ENCODE peak calls at places on chromosomes 7 and 10, in eight cellular contexts. P is fibroblast of mammary gland; M is Caki2; J is activated T-helper 2 cell treated with anti-CD3 and anti-CD28 coated beads, Interferon-gamma antibody, Interleukin-2, Interleukin-4, amounts not matched to agents 10 μg/mL and 5 μg/mL and 100 μg/mL, durations not matched to agents 14 hours and 24 hours and 36 hours; L is ACHN; W is mucosa of gallbladder; O is cardiac fibroblast; E is stimulated activated CD4-positive, alpha-beta T cell treated with anti-CD3 and anti-CD28 coated beads, Interleukin-2, amount 100 ng/mL, for 24 hours. T is an unnamed sample.

GRCh38 chr7:123154231-123154860 is 45.4 kb downstream of the SLC13A1 start:
- DNase-seq in L (peak; percentile 91), W (peak; percentile 75), E (peak; percentile 40), P (peak; percentile 88), M (peak; percentile 62), O (peak; percentile 95), J (peak; percentile 14), T (no peak)

GRCh38 chr7:134593530-134594392 is 44.9 kb downstream of the AKR1B15 start:
- DNase-seq in M (peak; percentile 90), W (peak; percentile 86), P (peak; percentile 87), L (peak; percentile 38), O (peak; percentile 96), J (no peak), E (no peak), T (no peak)

GRCh38 chr7:130372402-130372801 is 7.9 kb upstream of the CPA1 start:
- DNase-seq in P (no peak), J (no peak), E (no peak), W (no peak), L (no peak), O (no peak), M (no peak), T (no peak)

GRCh38 chr10:46028584-46029570 is 1.5 kb downstream of the NCOA4 start:
- DNase-seq in L (peak; percentile 91), W (peak; percentile 73), P (peak; percentile 80), E (peak; percentile 30), M (peak; percentile 86), O (peak; percentile 80), J (no peak), T (no peak)

GRCh38 chr10:24899571-24899970 is 52.8 kb downstream of the PRTFDC1 start:
- DNase-seq in M (no peak), J (no peak), L (no peak), O (no peak), P (no peak), E (no peak), W (no peak), T (no peak)

GRCh38 chr10:46264737-46265368 is 21.9 kb upstream of the ANTXRL start:
- DNase-seq in O (no peak), P (no peak), W (no peak), M (no peak), J (no peak), L (no peak), E (peak; percentile 18), T (no peak)

GRCh38 chr7:51242007-51242691 is 74.5 kb downstream of the COBL start:
- DNase-seq in P (peak; percentile 2), J (no peak), O (no peak), E (no peak), M (peak; percentile 72), L (no peak), W (no peak), T (no peak)

GRCh38 chr7:100109521-100110163 is 8.2 kb downstream of the AP4M1 start:
- DNase-seq in L (no peak), O (no peak), E (no peak), W (no peak), M (no peak), J (no peak), P (no peak), T (no peak)

GRCh38 chr10:108319434-108320222 is 1155.1 kb upstream of the SORCS1 start:
- DNase-seq in O (no peak), P (no peak), E (no peak), L (no peak), W (no peak), M (no peak), J (no peak), T (no peak)

GRCh38 chr7:129684777-129685176 is 73.3 kb downstream of the NRF1 start:
- DNase-seq in W (no peak), E (no peak), J (no peak), L (no peak), O (peak; percentile 75), P (no peak), M (no peak), T (no peak)

GRCh38 chr10:119638982-119639381 is 12.2 kb upstream of the BAG3 start:
- DNase-seq in W (no peak), J (no peak), E (no peak), M (no peak), O (no peak), P (no peak), L (no peak), T (no peak)